ENCODE peak calls at places on chromosomes 13 and 19, in ten cellular contexts. One of them, this sample, is unnamed.

GRCh38 chr19:53906211-53907192 is 2.6 kb upstream of the CACNG7 start:
- DNase-seq in gastrocnemius medialis: no peak
- DNase-seq in A549: no peak
- DNase-seq in H1: no peak
- DNase-seq in uterus: no peak
- DNase-seq in stomach: peak; percentile 44
- DNase-seq in suprapubic skin: no peak
- DNase-seq in body of pancreas: peak; percentile 30
- DNase-seq in ovary: no peak
- DNase-seq in vagina: no peak
- DNase-seq in this sample: no peak

GRCh38 chr19:21498651-21499050 is 6.8 kb upstream of the ZNF429 start:
- DNase-seq in vagina: no peak
- DNase-seq in uterus: no peak
- DNase-seq in suprapubic skin: no peak
- DNase-seq in gastrocnemius medialis: no peak
- DNase-seq in body of pancreas: no peak
- DNase-seq in ovary: no peak
- DNase-seq in H1: no peak
- DNase-seq in A549: no peak
- DNase-seq in stomach: no peak
- DNase-seq in this sample: no peak

GRCh38 chr19:35265126-35265995 is 3.4 kb upstream of the USF2 start:
- DNase-seq in ovary: no peak
- DNase-seq in gastrocnemius medialis: no peak
- DNase-seq in A549: no peak
- DNase-seq in body of pancreas: peak; percentile 80
- DNase-seq in uterus: peak; percentile 28
- DNase-seq in stomach: peak; percentile 14
- DNase-seq in vagina: no peak
- DNase-seq in suprapubic skin: peak; percentile 57
- DNase-seq in H1: no peak
- DNase-seq in this sample: peak; percentile 52

GRCh38 chr13:76879211-76879875 is 6.9 kb downstream of the KCTD12 start:
- DNase-seq in H1: no peak
- DNase-seq in stomach: peak; percentile 38
- DNase-seq in vagina: no peak
- DNase-seq in suprapubic skin: peak; percentile 84
- DNase-seq in uterus: peak; percentile 79
- DNase-seq in body of pancreas: peak; percentile 24
- DNase-seq in gastrocnemius medialis: peak; percentile 48
- DNase-seq in A549: no peak
- DNase-seq in ovary: peak; percentile 60
- DNase-seq in this sample: no peak

GRCh38 chr13:49997935-49998334 is 1.1 kb downstream of the TRIM13 start:
- DNase-seq in stomach: no peak
- DNase-seq in H1: no peak
- DNase-seq in ovary: no peak
- DNase-seq in uterus: no peak
- DNase-seq in vagina: no peak
- DNase-seq in A549: no peak
- DNase-seq in suprapubic skin: no peak
- DNase-seq in body of pancreas: no peak
- DNase-seq in gastrocnemius medialis: no peak
- DNase-seq in this sample: no peak

GRCh38 chr19:5615756-5616327 is 6.7 kb downstream of the SAFB2 start:
- DNase-seq in vagina: no peak
- DNase-seq in H1: no peak
- DNase-seq in suprapubic skin: no peak
- DNase-seq in uterus: no peak
- DNase-seq in stomach: no peak
- DNase-seq in body of pancreas: no peak
- DNase-seq in ovary: no peak
- DNase-seq in gastrocnemius medialis: no peak
- DNase-seq in A549: no peak
- DNase-seq in this sample: no peak

GRCh38 chr13:27043013-27043412 is 128.6 kb downstream of the USP12 start:
- DNase-seq in ovary: no peak
- DNase-seq in H1: peak; percentile 19
- DNase-seq in gastrocnemius medialis: no peak
- DNase-seq in body of pancreas: no peak
- DNase-seq in stomach: peak; percentile 54
- DNase-seq in vagina: no peak
- DNase-seq in A549: peak; percentile 87
- DNase-seq in uterus: no peak
- DNase-seq in suprapubic skin: no peak
- DNase-seq in this sample: peak; percentile 31

GRCh38 chr13:50914301-50914700 is 4.7 kb downstream of the RNASEH2B start:
- DNase-seq in suprapubic skin: no peak
- DNase-seq in gastrocnemius medialis: no peak
- DNase-seq in H1: no peak
- DNase-seq in A549: no peak
- DNase-seq in vagina: no peak
- DNase-seq in body of pancreas: no peak
- DNase-seq in stomach: no peak
- DNase-seq in ovary: no peak
- DNase-seq in uterus: no peak
- DNase-seq in this sample: no peak

GRCh38 chr19:41116261-41116660 is 2.0 kb downstream of the CYP2F1 start:
- DNase-seq in body of pancreas: no peak
- DNase-seq in ovary: no peak
- DNase-seq in suprapubic skin: no peak
- DNase-seq in stomach: peak; percentile 21
- DNase-seq in A549: no peak
- DNase-seq in gastrocnemius medialis: no peak
- DNase-seq in H1: no peak
- DNase-seq in uterus: no peak
- DNase-seq in vagina: no peak
- DNase-seq in this sample: no peak

DNA sequence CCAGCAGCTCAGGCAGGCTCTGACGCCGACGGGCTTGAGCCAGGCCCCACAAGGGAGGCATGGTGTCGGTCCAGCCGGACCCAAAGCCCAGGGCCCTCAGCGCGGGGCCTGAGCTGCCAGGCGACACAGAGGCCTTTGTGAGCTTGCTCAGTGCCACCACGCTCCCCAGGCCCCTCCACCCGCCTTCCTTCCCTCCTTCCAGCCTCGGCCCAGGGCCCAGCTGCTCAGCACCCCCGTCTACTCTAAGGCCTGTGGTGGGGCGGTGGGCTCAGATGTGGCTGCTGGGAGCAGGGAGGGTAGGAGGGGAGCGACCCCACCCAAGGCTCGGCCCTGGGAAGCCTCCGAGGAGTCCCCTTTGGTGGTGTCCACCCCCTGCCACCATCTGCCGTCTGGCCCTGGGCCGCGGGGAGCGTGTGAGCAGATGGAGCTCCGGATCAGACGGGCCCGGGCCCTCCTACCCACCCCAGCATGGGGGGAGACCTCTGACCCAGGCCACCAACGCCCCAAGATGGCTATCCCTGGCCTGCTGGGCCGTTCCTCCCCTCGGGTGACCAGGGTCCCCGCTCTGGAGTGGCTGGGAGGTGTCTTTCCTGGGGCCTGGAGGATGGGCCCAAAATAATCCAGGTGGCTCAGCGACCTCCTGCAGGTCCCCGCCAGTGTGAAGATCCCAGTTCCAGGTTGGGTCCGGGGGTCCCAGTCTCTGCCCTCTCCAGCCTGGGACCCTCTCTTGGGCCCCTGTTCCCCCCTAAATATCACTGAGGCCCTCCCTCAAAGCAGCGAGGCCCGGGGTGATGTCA is 7.8 kb downstream of the ZBTB7A start:
- DNase-seq in uterus: no peak
- DNase-seq in vagina: no peak
- DNase-seq in stomach: no peak
- DNase-seq in gastrocnemius medialis: no peak
- DNase-seq in body of pancreas: no peak
- DNase-seq in A549: no peak
- DNase-seq in ovary: peak; percentile 56
- DNase-seq in suprapubic skin: no peak
- DNase-seq in H1: no peak
- DNase-seq in this sample: no peak
- H3K4me1 ChIP-seq in uterus: peaks cover 57% of the 10 kb centered on the region
- H3K4me1 ChIP-seq in vagina: peaks cover 70% of the 10 kb centered on the region
- H3K4me1 ChIP-seq in stomach: peaks cover 66% of the 10 kb centered on the region
- H3K4me1 ChIP-seq in gastrocnemius medialis: peaks cover 63% of the 10 kb centered on the region
- H3K4me1 ChIP-seq in body of pancreas: peaks cover 62% of the 10 kb centered on the region
- H3K4me1 ChIP-seq in A549: peaks cover 62% of the 10 kb centered on the region
- H3K4me1 ChIP-seq in ovary: peaks cover 49% of the 10 kb centered on the region
- H3K4me1 ChIP-seq in suprapubic skin: peaks cover 75% of the 10 kb centered on the region
- H3K4me1 ChIP-seq in H1: no peaks in the 10 kb centered on the region
- H3K4me1 ChIP-seq in this sample: peaks cover 46% of the 10 kb centered on the region

DNA sequence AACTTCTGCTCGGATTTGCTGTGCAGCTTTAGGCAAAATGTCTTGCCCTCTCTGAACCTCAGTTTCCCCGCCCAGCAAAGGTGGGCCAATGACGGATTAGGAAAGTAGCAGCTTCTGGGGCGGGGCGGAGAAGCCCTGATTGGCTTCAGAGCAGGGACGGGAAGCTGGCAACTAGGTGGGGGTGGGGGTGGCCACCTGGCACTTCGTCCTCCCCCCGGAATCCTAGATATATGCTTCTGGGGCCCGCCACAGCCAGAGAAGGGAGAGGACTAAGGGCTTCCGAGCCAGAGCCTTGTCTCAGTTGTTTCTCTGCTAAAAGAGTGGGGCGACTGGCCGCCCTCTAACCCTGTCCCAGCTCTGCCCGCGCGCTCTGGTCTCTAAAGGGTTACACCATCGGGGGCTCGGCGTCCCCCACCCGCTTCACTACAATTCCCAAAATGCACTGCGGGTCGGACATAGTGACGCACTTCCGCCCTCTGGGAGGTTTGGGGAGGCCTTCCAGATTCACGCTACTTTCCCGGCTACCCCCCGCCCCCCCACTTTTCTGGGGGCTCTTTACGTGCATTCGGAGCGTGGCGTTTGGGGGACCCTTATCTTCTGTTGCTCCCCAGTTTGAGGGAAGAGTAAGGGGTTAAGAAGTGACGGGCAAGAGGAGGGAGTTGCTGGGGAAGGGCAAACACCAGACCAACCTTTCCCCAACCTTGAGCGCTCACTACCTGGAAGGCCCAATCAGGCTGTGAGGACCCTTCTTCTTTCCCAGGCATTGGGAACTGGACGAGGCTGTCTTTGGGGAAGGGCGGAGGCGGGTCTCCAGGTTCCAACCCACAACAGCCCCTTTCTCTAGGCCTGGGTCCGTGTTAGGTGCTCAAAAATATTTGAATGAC is 728 bp upstream of the IRF2BP1 start:
- DNase-seq in H1: no peak
- DNase-seq in uterus: peak; percentile 93
- DNase-seq in ovary: peak; percentile 93
- DNase-seq in gastrocnemius medialis: peak; percentile 82
- DNase-seq in stomach: peak; percentile 93
- DNase-seq in vagina: no peak
- DNase-seq in A549: peak; percentile 97
- DNase-seq in body of pancreas: peak; percentile 93
- DNase-seq in suprapubic skin: peak; percentile 95
- DNase-seq in this sample: peak; percentile 86
- TF ChIP-seq POLR2A in H1: peak; percentile 70
- TF ChIP-seq POLR2A in uterus: peak; percentile 44
- TF ChIP-seq POLR2A in ovary: peak; percentile 84
- TF ChIP-seq POLR2A in gastrocnemius medialis: peak; percentile 63
- TF ChIP-seq POLR2A in stomach: no peak
- TF ChIP-seq POLR2A in vagina: no peak
- TF ChIP-seq POLR2A in A549: peak; percentile 37
- TF ChIP-seq POLR2A in body of pancreas: peak; percentile 58
- TF ChIP-seq POLR2A in suprapubic skin: no peak
- TF ChIP-seq POLR2A in this sample: peak; percentile 63

GRCh38 chr19:10766049-10766623 is 48.3 kb downstream of the DNM2 start:
- DNase-seq in suprapubic skin: no peak
- DNase-seq in body of pancreas: peak; percentile 51
- DNase-seq in gastrocnemius medialis: peak; percentile 18
- DNase-seq in uterus: no peak
- DNase-seq in vagina: no peak
- DNase-seq in H1: no peak
- DNase-seq in A549: no peak
- DNase-seq in stomach: peak; percentile 73
- DNase-seq in ovary: no peak
- DNase-seq in this sample: no peak

GRCh38 chr19:10768369-10768768 is 50.5 kb downstream of the DNM2 start:
- DNase-seq in H1: no peak
- DNase-seq in gastrocnemius medialis: no peak
- DNase-seq in uterus: no peak
- DNase-seq in vagina: no peak
- DNase-seq in stomach: no peak
- DNase-seq in suprapubic skin: no peak
- DNase-seq in body of pancreas: no peak
- DNase-seq in ovary: no peak
- DNase-seq in A549: no peak
- DNase-seq in this sample: no peak

GRCh38 chr19:10767726-10768125 is 49.8 kb downstream of the DNM2 start:
- DNase-seq in vagina: no peak
- DNase-seq in H1: no peak
- DNase-seq in body of pancreas: no peak
- DNase-seq in gastrocnemius medialis: no peak
- DNase-seq in ovary: no peak
- DNase-seq in uterus: no peak
- DNase-seq in stomach: no peak
- DNase-seq in A549: no peak
- DNase-seq in suprapubic skin: no peak
- DNase-seq in this sample: no peak

GRCh38 chr19:10768936-10769335 is 51.1 kb downstream of the DNM2 start:
- DNase-seq in H1: no peak
- DNase-seq in A549: no peak
- DNase-seq in uterus: no peak
- DNase-seq in ovary: no peak
- DNase-seq in stomach: no peak
- DNase-seq in gastrocnemius medialis: no peak
- DNase-seq in vagina: no peak
- DNase-seq in suprapubic skin: no peak
- DNase-seq in body of pancreas: no peak
- DNase-seq in this sample: no peak

DNA sequence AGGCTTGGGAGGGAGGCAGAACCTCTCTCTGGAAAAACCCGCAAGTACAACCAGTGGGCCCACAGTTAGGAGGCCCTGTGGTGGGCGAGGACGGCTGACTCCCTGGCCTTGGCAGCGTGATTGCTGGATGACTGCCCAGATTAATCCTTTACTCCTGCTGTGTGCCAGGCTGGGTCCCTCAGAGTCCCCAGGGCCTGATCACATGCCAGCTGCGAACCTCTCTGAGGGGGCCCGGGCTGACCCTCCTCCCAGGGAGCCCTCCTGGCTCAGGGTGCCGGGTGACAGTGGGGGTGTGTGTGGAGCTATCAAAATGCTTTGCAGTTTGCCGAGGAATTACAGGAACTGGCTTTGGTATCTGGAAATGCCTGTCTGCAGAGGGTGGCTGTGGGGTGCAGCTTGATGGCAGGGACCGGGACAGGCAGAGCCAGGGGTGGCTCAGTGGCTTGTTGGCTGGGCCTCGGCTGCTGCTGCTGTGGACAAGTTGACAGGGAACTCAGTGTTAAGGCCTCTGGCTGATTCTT is 48.9 kb downstream of the DNM2 start:
- DNase-seq in suprapubic skin: no peak
- DNase-seq in ovary: peak; percentile 30
- DNase-seq in H1: no peak
- DNase-seq in vagina: no peak
- DNase-seq in uterus: no peak
- DNase-seq in body of pancreas: peak; percentile 83
- DNase-seq in gastrocnemius medialis: no peak
- DNase-seq in A549: no peak
- DNase-seq in stomach: peak; percentile 68
- DNase-seq in this sample: no peak
- H3K4me1 ChIP-seq in suprapubic skin: peaks cover 69% of the 10 kb centered on the region
- H3K4me1 ChIP-seq in ovary: peaks cover 26% of the 10 kb centered on the region
- H3K4me1 ChIP-seq in H1: peaks cover 4% of the 10 kb centered on the region
- H3K4me1 ChIP-seq in vagina: peaks cover 66% of the 10 kb centered on the region
- H3K4me1 ChIP-seq in uterus: peaks cover 9% of the 10 kb centered on the region
- H3K4me1 ChIP-seq in body of pancreas: peaks cover 82% of the 10 kb centered on the region
- H3K4me1 ChIP-seq in gastrocnemius medialis: peaks cover 53% of the 10 kb centered on the region
- H3K4me1 ChIP-seq in A549: peaks cover 76% of the 10 kb centered on the region
- H3K4me1 ChIP-seq in stomach: peaks cover 83% of the 10 kb centered on the region
- H3K4me1 ChIP-seq in this sample: peaks cover 2% of the 10 kb centered on the region

GRCh38 chr13:80074811-80075210 is 266.1 kb downstream of the SPRY2 start:
- DNase-seq in suprapubic skin: no peak
- DNase-seq in A549: no peak
- DNase-seq in body of pancreas: no peak
- DNase-seq in stomach: no peak
- DNase-seq in H1: no peak
- DNase-seq in gastrocnemius medialis: no peak
- DNase-seq in ovary: no peak
- DNase-seq in vagina: no peak
- DNase-seq in uterus: no peak
- DNase-seq in this sample: no peak
- TF ChIP-seq POLR2A in suprapubic skin: no peak
- TF ChIP-seq POLR2A in A549: no peak
- TF ChIP-seq POLR2A in body of pancreas: no peak
- TF ChIP-seq POLR2A in stomach: no peak
- TF ChIP-seq POLR2A in H1: no peak
- TF ChIP-seq POLR2A in gastrocnemius medialis: no peak
- TF ChIP-seq POLR2A in ovary: no peak
- TF ChIP-seq POLR2A in vagina: no peak
- TF ChIP-seq POLR2A in uterus: no peak
- TF ChIP-seq POLR2A in this sample: no peak

This sample was measured in breast epithelium.